ENCODE peak calls at places on chromosome 20, in six cellular contexts. S is activated T-helper 1 cell treated with anti-CD3 and anti-CD28 coated beads, Interleukin-12 subunit alpha, Interleukin-12 subunit beta, Interleukin-2, Interleukin-4 antibody, amounts not matched to agents 30 ng/mL and 10 ng/mL and 1 ng/mL, durations not matched to agents 14 hours and 24 hours and 36 hours; B is skeletal muscle cell; Y is aorta; U is stimulated activated CD8-positive, alpha-beta memory T cell treated with anti-CD3 and anti-CD28 coated beads, Interleukin-4, amount 100 ng/mL, for 1 hour; T is activated T-cell treated with anti-CD3 and anti-CD28 coated beads for 48 hours. J is an unnamed sample.

GRCh38 chr20:49534314-49534713 is 33.6 kb downstream of the PTGIS start:
- DNase-seq in S (peak; percentile 55), B (peak; percentile 3), Y (no peak), U (peak; percentile 17), T (peak; percentile 43), J (no peak)

GRCh38 chr20:17066955-17067354 is 159.9 kb upstream of the PCSK2 start:
- DNase-seq in S (no peak), B (no peak), Y (no peak), U (no peak), T (no peak), J (no peak)

GRCh38 chr20:38343107-38343797 is 3.0 kb upstream of the LBP start:
- DNase-seq in S (no peak), B (no peak), Y (peak; percentile 81), U (no peak), T (no peak), J (no peak)

GRCh38 chr20:62885046-62885445 is 23.4 kb upstream of the TCFL5 start:
- DNase-seq in S (no peak), B (no peak), Y (no peak), U (no peak), T (no peak), J (no peak)

GRCh38 chr20:62951896-62952372 is 575 bp upstream of the SLC17A9 start:
- DNase-seq in S (no peak), B (no peak), Y (no peak), U (no peak), T (no peak), J (no peak)

GRCh38 chr20:573414-574296 is 30.1 kb upstream of the CSNK2A1 start:
- DNase-seq in S (no peak), B (no peak), Y (no peak), U (no peak), T (no peak), J (no peak)

GRCh38 chr20:50804453-50805348 is 9.8 kb downstream of the BCAS4 start:
- DNase-seq in S (peak; percentile 12), B (no peak), Y (no peak), U (no peak), T (no peak), J (no peak)

GRCh38 chr20:44936510-44936909 is 23.7 kb downstream of the TOMM34 start:
- DNase-seq in S (no peak), B (no peak), Y (no peak), U (no peak), T (no peak), J (no peak)

GRCh38 chr20:14997791-14998190 is 660.4 kb upstream of the FLRT3 start:
- DNase-seq in S (no peak), B (peak; percentile 51), Y (no peak), U (no peak), T (no peak), J (no peak)

GRCh38 chr20:62165762-62166399 is 16.9 kb upstream of the MTG2 start:
- DNase-seq in S (no peak), B (no peak), Y (no peak), U (no peak), T (no peak), J (no peak)

GRCh38 chr20:21183722-21184121 is 57.8 kb downstream of the KIZ start:
- DNase-seq in S (no peak), B (no peak), Y (no peak), U (no peak), T (no peak), J (no peak)

GRCh38 chr20:26208296-26209091 is 511.8 kb upstream of the ZNF337 start:
- DNase-seq in S (peak; percentile 18), B (no peak), Y (peak; percentile 75), U (no peak), T (peak; percentile 21), J (peak; percentile 10)